ENCODE peak calls at places on chromosomes 5 and 9, in five cellular contexts. G is ACHN, M is ELF-1, S is choroid plexus epithelial cell, B is esophagus squamous epithelium. O is an unnamed sample.
A peak's percentile ranks its signal among the peaks of the same experiment; 100 is the strongest.

GRCh38 chr5:145922059-145922458 is 14.3 kb upstream of the SH3RF2 start:
- DNase-seq in G (no peak), M (no peak), S (no peak), B (no peak), O (no peak)

GRCh38 chr5:159441441-159441840 is 111.2 kb upstream of the IL12B start:
- DNase-seq in G (peak; percentile 35), M (peak; percentile 61), S (no peak), B (no peak), O (no peak)

GRCh38 chr5:167254150-167254549 is 1037.3 kb upstream of the WWC1 start:
- DNase-seq in G (no peak), M (peak; percentile 14), S (no peak), B (no peak), O (no peak)

GRCh38 chr9:120532475-120532874 is 47.5 kb downstream of the CDK5RAP2 start:
- DNase-seq in G (no peak), M (no peak), S (peak; percentile 50), B (no peak), O (no peak)

GRCh38 chr5:35822541-35822940 is 34.1 kb upstream of the IL7R start:
- DNase-seq in G (no peak), M (no peak), S (no peak), B (no peak), O (no peak)

GRCh38 chr5:98698359-98698758 is 75.1 kb upstream of the RGMB start:
- DNase-seq in G (no peak), M (no peak), S (peak; percentile 39), B (no peak), O (no peak)

GRCh38 chr5:152990771-152991170 is 499.7 kb upstream of the GRIA1 start:
- DNase-seq in G (no peak), M (no peak), S (no peak), B (no peak), O (no peak)

GRCh38 chr9:95091574-95091970 is 225.9 kb downstream of the FANCC start:
- DNase-seq in G (no peak), M (peak; percentile 58), S (peak; percentile 58), B (no peak), O (no peak)

GRCh38 chr5:168317521-168318147 is 26.2 kb downstream of the WWC1 start:
- DNase-seq in G (peak; percentile 91), M (peak; percentile 66), S (peak; percentile 92), B (no peak), O (no peak)

GRCh38 chr9:105502276-105502675 is 54.4 kb downstream of the FSD1L start:
- DNase-seq in G (no peak), M (no peak), S (no peak), B (no peak), O (no peak)

GRCh38 chr9:137172907-137173794 is 1.3 kb upstream of the TMEM210 start:
- DNase-seq in G (no peak), M (no peak), S (no peak), B (no peak), O (no peak)

GRCh38 chr9:38639577-38639940 is 19.2 kb upstream of the ANKRD18A start:
- DNase-seq in G (no peak), M (no peak), S (no peak), B (no peak), O (no peak)

GRCh38 chr9:27888661-27889295 is 315.5 kb upstream of the C9orf72 start:
- DNase-seq in G (peak; percentile 51), M (peak; percentile 72), S (peak; percentile 14), B (no peak), O (no peak)

GRCh38 chr5:120293796-120294195 is 170.3 kb upstream of the PRR16 start:
- DNase-seq in G (no peak), M (no peak), S (peak; percentile 35), B (no peak), O (no peak)

GRCh38 chr5:72723584-72723983 is 92.9 kb upstream of the TNPO1 start:
- DNase-seq in G (no peak), M (no peak), S (no peak), B (no peak), O (no peak)

GRCh38 chr5:82074968-82075367 is 103.1 kb downstream of the ATG10 start:
- DNase-seq in G (no peak), M (no peak), S (peak; percentile 15), B (no peak), O (no peak)

GRCh38 chr5:124652892-124653441 is 93.5 kb downstream of the ZNF608 start:
- DNase-seq in G (no peak), M (no peak), S (no peak), B (no peak), O (no peak)

GRCh38 chr5:39356263-39356662 is 8.0 kb downstream of the C9 start:
- DNase-seq in G (no peak), M (no peak), S (no peak), B (no peak), O (no peak)

GRCh38 chr9:125990793-125991220 is 243.6 kb downstream of the PBX3 start:
- DNase-seq in G (no peak), M (peak; percentile 31), S (no peak), B (no peak), O (no peak)

GRCh38 chr5:16550316-16550952 is 66.4 kb downstream of the RETREG1 start:
- DNase-seq in G (peak; percentile 64), M (peak; percentile 50), S (peak; percentile 80), B (no peak), O (peak; percentile 18)

GRCh38 chr5:67211926-67212325 is 15.3 kb upstream of the CD180 start:
- DNase-seq in G (peak; percentile 21), M (peak; percentile 18), S (peak; percentile 82), B (no peak), O (no peak)

GRCh38 chr5:113804943-113805342 is 291.4 kb downstream of the YTHDC2 start:
- DNase-seq in G (no peak), M (peak; percentile 40), S (no peak), B (no peak), O (no peak)

GRCh38 chr5:15260347-15261278 is 239.4 kb upstream of the FBXL7 start:
- DNase-seq in G (no peak), M (no peak), S (peak; percentile 46), B (no peak), O (no peak)

GRCh38 chr5:141747646-141748229 is 65.7 kb upstream of the ARAP3 start:
- DNase-seq in G (no peak), M (no peak), S (no peak), B (no peak), O (no peak)

GRCh38 chr5:108629779-108630178 is 117.9 kb upstream of the FER start:
- DNase-seq in G (no peak), M (no peak), S (no peak), B (no peak), O (no peak)

GRCh38 chr9:137111788-137112563 is 2.6 kb downstream of the DPP7 start:
- DNase-seq in G (no peak), M (no peak), S (no peak), B (no peak), O (no peak)

GRCh38 chr5:157548513-157549282 is 26.9 kb downstream of the ADAM19 start:
- DNase-seq in G (no peak), M (no peak), S (peak; percentile 83), B (no peak), O (no peak)

GRCh38 chr9:16825364-16825763 is 45.1 kb downstream of the BNC2 start:
- DNase-seq in G (no peak), M (no peak), S (peak; percentile 55), B (no peak), O (no peak)

GRCh38 chr5:95862636-95863382 is 40.3 kb upstream of the GLRX start:
- DNase-seq in G (no peak), M (no peak), S (peak; percentile 35), B (no peak), O (no peak)

GRCh38 chr5:81302596-81302995 is 1.2 kb downstream of the ZCCHC9 start:
- DNase-seq in G (no peak), M (no peak), S (no peak), B (no peak), O (no peak)

GRCh38 chr9:105484226-105484625 is 36.4 kb downstream of the FSD1L start:
- DNase-seq in G (no peak), M (no peak), S (no peak), B (no peak), O (no peak)

GRCh38 chr5:53069626-53070025 is 39.9 kb downstream of the MOCS2 start:
- DNase-seq in G (peak; percentile 85), M (no peak), S (peak; percentile 96), B (no peak), O (no peak)

GRCh38 chr9:79609468-79610018 is 37.8 kb downstream of the TLE4 start:
- DNase-seq in G (no peak), M (no peak), S (no peak), B (no peak), O (no peak)

O was measured in CMK.